ENCODE peak calls at places on chromosomes 7 and 10, in nine cellular contexts. Y is GM03348; M is activated T-helper 9 cell treated with anti-CD3 and anti-CD28 coated beads, Interleukin-2, amount 50 U/mL, for 16 hours; A is fibroblast of the conjunctiva; P is SW480; T is osteocyte; O is WERI-Rb-1; B is AG09319; U is activated CD4-positive, CD25-positive, alpha-beta regulatory T cell treated with anti-CD3 and anti-CD28 coated beads, Interleukin-2, amount 50 U/mL, for 72 hours. N is an unnamed sample.

GRCh38 chr7:93117852-93118530 is at the start of gene SAMD9:
- DNase-seq in T (no peak), U (no peak), M (peak), B (peak), P (peak), A (peak), Y (peak), O (no peak), N (peak)

GRCh38 chr7:47520408-47520807 is 61.5 kb downstream of the TNS3 start:
- DNase-seq in T (no peak), A (peak), U (no peak), Y (peak), M (no peak), O (no peak), B (peak), P (no peak), N (peak)

GRCh38 chr10:49841615-49842180 is 79.6 kb upstream of the OGDHL start:
- DNase-seq in A (no peak), Y (no peak), B (no peak), T (no peak), M (no peak), U (no peak), P (no peak), O (no peak), N (no peak)

GRCh38 chr7:127893547-127893946 is 137.7 kb downstream of the LRRC4 start:
- DNase-seq in A (no peak), T (no peak), O (no peak), Y (no peak), B (no peak), P (no peak), M (no peak), U (no peak), N (no peak)

GRCh38 chr7:77242535-77242934 is 42.9 kb upstream of the FGL2 start:
- DNase-seq in T (no peak), P (no peak), U (no peak), O (no peak), Y (no peak), A (no peak), B (no peak), M (no peak), N (no peak)

GRCh38 chr10:122062831-122063674 is 74.1 kb downstream of the TACC2 start:
- DNase-seq in M (no peak), P (peak), B (peak), A (peak), Y (peak), T (no peak), U (no peak), O (no peak), N (peak)

GRCh38 chr10:43117777-43118583 is 20.3 kb upstream of the CSGALNACT2 start:
- DNase-seq in M (no peak), U (no peak), B (no peak), T (no peak), A (no peak), O (no peak), P (no peak), Y (no peak), N (no peak)

GRCh38 chr7:45060295-45060694 is 28.5 kb downstream of the NACAD start:
- DNase-seq in O (no peak), T (no peak), A (no peak), U (no peak), M (no peak), B (no peak), Y (no peak), P (no peak), N (no peak)

GRCh38 chr10:100238429-100238828 is 9.0 kb upstream of the CHUK start:
- DNase-seq in Y (no peak), P (no peak), M (no peak), A (no peak), O (no peak), B (no peak), U (no peak), T (no peak), N (no peak)

GRCh38 chr10:16566202-16566805 is 44.6 kb upstream of the C1QL3 start:
- DNase-seq in M (no peak), B (no peak), P (no peak), A (no peak), T (no peak), O (no peak), Y (no peak), U (no peak), N (no peak)

GRCh38 chr10:3570855-3571266 is 214.1 kb downstream of the KLF6 start:
- DNase-seq in T (no peak), B (no peak), Y (peak), P (no peak), A (no peak), M (no peak), U (no peak), O (no peak), N (no peak)

GRCh38 chr10:132335189-132336063 is 3.4 kb downstream of the LRRC27 start:
- DNase-seq in O (peak), T (no peak), P (no peak), M (no peak), B (no peak), A (no peak), Y (no peak), U (no peak), N (peak)

GRCh38 chr7:133190172-133190528 is 62.7 kb upstream of the EXOC4 start:
- DNase-seq in T (no peak), O (no peak), U (no peak), A (no peak), P (no peak), M (no peak), B (no peak), Y (no peak), N (no peak)

GRCh38 chr7:36937754-36938551 is 213.7 kb upstream of the AOAH start:
- DNase-seq in P (no peak), A (no peak), B (no peak), U (no peak), Y (no peak), O (no peak), T (no peak), M (no peak), N (no peak)

GRCh38 chr7:80393786-80394185 is 118.1 kb downstream of the GNAT3 start:
- DNase-seq in Y (no peak), T (no peak), M (no peak), P (no peak), A (no peak), B (no peak), O (no peak), U (no peak), N (peak)

GRCh38 chr10:75508239-75508813 is 76.9 kb downstream of the LRMDA start:
- DNase-seq in B (no peak), O (no peak), U (no peak), T (no peak), Y (peak), M (no peak), P (peak), A (no peak), N (no peak)

GRCh38 chr10:75294518-75294865 is 58.7 kb upstream of the COMTD1 start:
- DNase-seq in P (peak), U (no peak), T (no peak), O (peak), Y (no peak), B (no peak), M (no peak), A (no peak), N (no peak)

GRCh38 chr7:40536406-40536805 is 401.6 kb downstream of the SUGCT start:
- DNase-seq in U (no peak), B (no peak), T (no peak), M (no peak), Y (no peak), P (no peak), A (no peak), O (no peak), N (no peak)

GRCh38 chr10:97574374-97575100 is 2.0 kb downstream of the ANKRD2 start:
- DNase-seq in O (no peak), T (peak), B (no peak), U (no peak), A (peak), M (no peak), Y (peak), P (peak), N (peak)

GRCh38 chr10:33098966-33099663 is 141.1 kb upstream of the ITGB1 start:
- DNase-seq in Y (peak), T (no peak), U (no peak), O (no peak), M (no peak), B (no peak), P (no peak), A (no peak), N (no peak)

GRCh38 chr7:49295136-49295535 is 370.8 kb downstream of the CDC14C start:
- DNase-seq in Y (peak), O (no peak), M (no peak), A (peak), B (peak), T (no peak), U (no peak), P (no peak), N (no peak)